ENCODE peak calls at places on chromosomes 3 and 15, in seven cellular contexts. One of them, this sample, is unnamed.

GRCh38 chr3:159441279-159441678 is 547.4 kb upstream of the IL12A start:
- DNase-seq in fibroblast of lung: no peak
- DNase-seq in HL-60: no peak
- DNase-seq in heart right ventricle: no peak
- DNase-seq in adrenal gland: no peak
- DNase-seq in colonic mucosa: no peak
- DNase-seq in A549: no peak
- DNase-seq in this sample: no peak

GRCh38 chr3:101244212-101244575 is 76.2 kb downstream of the IMPG2 start:
- DNase-seq in A549: no peak
- DNase-seq in heart right ventricle: no peak
- DNase-seq in adrenal gland: no peak
- DNase-seq in HL-60: no peak
- DNase-seq in colonic mucosa: no peak
- DNase-seq in fibroblast of lung: no peak
- DNase-seq in this sample: peak

GRCh38 chr3:195224980-195225580 is 45.9 kb downstream of the XXYLT1 start:
- DNase-seq in fibroblast of lung: no peak
- DNase-seq in heart right ventricle: no peak
- DNase-seq in HL-60: no peak
- DNase-seq in colonic mucosa: no peak
- DNase-seq in A549: no peak
- DNase-seq in adrenal gland: no peak
- DNase-seq in this sample: no peak

GRCh38 chr15:101431301-101431700 is 58.2 kb downstream of the PCSK6 start:
- DNase-seq in colonic mucosa: no peak
- DNase-seq in adrenal gland: no peak
- DNase-seq in HL-60: no peak
- DNase-seq in A549: no peak
- DNase-seq in fibroblast of lung: no peak
- DNase-seq in heart right ventricle: no peak
- DNase-seq in this sample: no peak

GRCh38 chr3:181518222-181518621 is 193.5 kb upstream of the SOX2 start:
- DNase-seq in colonic mucosa: no peak
- DNase-seq in A549: no peak
- DNase-seq in fibroblast of lung: no peak
- DNase-seq in HL-60: no peak
- DNase-seq in heart right ventricle: no peak
- DNase-seq in adrenal gland: no peak
- DNase-seq in this sample: no peak

GRCh38 chr3:62167566-62168262 is 205.6 kb downstream of the FEZF2 start:
- DNase-seq in fibroblast of lung: peak
- DNase-seq in heart right ventricle: no peak
- DNase-seq in A549: no peak
- DNase-seq in HL-60: no peak
- DNase-seq in colonic mucosa: no peak
- DNase-seq in adrenal gland: no peak
- DNase-seq in this sample: peak

GRCh38 chr3:190012314-190012782 is 108.3 kb downstream of the P3H2 start:
- DNase-seq in A549: peak
- DNase-seq in fibroblast of lung: peak
- DNase-seq in heart right ventricle: no peak
- DNase-seq in colonic mucosa: no peak
- DNase-seq in adrenal gland: no peak
- DNase-seq in HL-60: no peak
- DNase-seq in this sample: peak

GRCh38 chr15:52466716-52467115 is 62.0 kb downstream of the MYO5A start:
- DNase-seq in colonic mucosa: no peak
- DNase-seq in A549: no peak
- DNase-seq in HL-60: no peak
- DNase-seq in adrenal gland: no peak
- DNase-seq in heart right ventricle: no peak
- DNase-seq in fibroblast of lung: no peak
- DNase-seq in this sample: no peak

GRCh38 chr3:54577313-54577712 is 350.5 kb downstream of the LRTM1 start:
- DNase-seq in A549: no peak
- DNase-seq in colonic mucosa: no peak
- DNase-seq in HL-60: no peak
- DNase-seq in adrenal gland: peak
- DNase-seq in heart right ventricle: no peak
- DNase-seq in fibroblast of lung: no peak
- DNase-seq in this sample: no peak

GRCh38 chr15:59691194-59691805 is 2.2 kb upstream of the BNIP2 start:
- DNase-seq in colonic mucosa: peak
- DNase-seq in heart right ventricle: no peak
- DNase-seq in adrenal gland: peak
- DNase-seq in fibroblast of lung: peak
- DNase-seq in A549: peak
- DNase-seq in HL-60: peak
- DNase-seq in this sample: peak

GRCh38 chr3:2711081-2711480 is 399.1 kb downstream of the IL5RA start:
- DNase-seq in fibroblast of lung: no peak
- DNase-seq in A549: no peak
- DNase-seq in heart right ventricle: no peak
- DNase-seq in HL-60: no peak
- DNase-seq in colonic mucosa: no peak
- DNase-seq in adrenal gland: no peak
- DNase-seq in this sample: no peak

GRCh38 chr3:22934973-22935372 is 268.2 kb upstream of the UBE2E2 start:
- DNase-seq in fibroblast of lung: no peak
- DNase-seq in colonic mucosa: no peak
- DNase-seq in HL-60: no peak
- DNase-seq in heart right ventricle: no peak
- DNase-seq in adrenal gland: no peak
- DNase-seq in A549: no peak
- DNase-seq in this sample: no peak

GRCh38 chr3:112818289-112818688 is 28.4 kb downstream of the CD200R1L start:
- DNase-seq in HL-60: peak
- DNase-seq in colonic mucosa: no peak
- DNase-seq in heart right ventricle: no peak
- DNase-seq in A549: no peak
- DNase-seq in adrenal gland: no peak
- DNase-seq in fibroblast of lung: no peak
- DNase-seq in this sample: peak

GRCh38 chr3:132629928-132630327 is 29.7 kb downstream of the ACAD11 start:
- DNase-seq in HL-60: no peak
- DNase-seq in colonic mucosa: no peak
- DNase-seq in A549: no peak
- DNase-seq in fibroblast of lung: peak
- DNase-seq in adrenal gland: no peak
- DNase-seq in heart right ventricle: no peak
- DNase-seq in this sample: peak

GRCh38 chr3:25889132-25889917 is 99.4 kb downstream of the OXSM start:
- DNase-seq in colonic mucosa: no peak
- DNase-seq in heart right ventricle: no peak
- DNase-seq in A549: no peak
- DNase-seq in HL-60: no peak
- DNase-seq in fibroblast of lung: no peak
- DNase-seq in adrenal gland: no peak
- DNase-seq in this sample: no peak

GRCh38 chr3:62621171-62621570 is 247.8 kb upstream of the FEZF2 start:
- DNase-seq in colonic mucosa: no peak
- DNase-seq in heart right ventricle: no peak
- DNase-seq in fibroblast of lung: no peak
- DNase-seq in HL-60: no peak
- DNase-seq in A549: no peak
- DNase-seq in adrenal gland: no peak
- DNase-seq in this sample: peak

GRCh38 chr3:183378008-183378407 is 50.4 kb downstream of the MCF2L2 start:
- DNase-seq in colonic mucosa: peak
- DNase-seq in heart right ventricle: no peak
- DNase-seq in HL-60: no peak
- DNase-seq in A549: no peak
- DNase-seq in fibroblast of lung: no peak
- DNase-seq in adrenal gland: no peak
- DNase-seq in this sample: no peak

GRCh38 chr15:93520206-93520605 is 431.2 kb upstream of the RGMA start:
- DNase-seq in A549: no peak
- DNase-seq in adrenal gland: no peak
- DNase-seq in colonic mucosa: no peak
- DNase-seq in HL-60: no peak
- DNase-seq in fibroblast of lung: no peak
- DNase-seq in heart right ventricle: no peak
- DNase-seq in this sample: no peak

GRCh38 chr3:188169826-188170455 is 16.0 kb downstream of the LPP start:
- DNase-seq in HL-60: no peak
- DNase-seq in adrenal gland: no peak
- DNase-seq in colonic mucosa: no peak
- DNase-seq in heart right ventricle: no peak
- DNase-seq in A549: no peak
- DNase-seq in fibroblast of lung: peak
- DNase-seq in this sample: peak

GRCh38 chr3:53160660-53161344 is at the start of gene PRKCD:
- DNase-seq in fibroblast of lung: peak
- DNase-seq in HL-60: peak
- DNase-seq in heart right ventricle: peak
- DNase-seq in adrenal gland: peak
- DNase-seq in A549: peak
- DNase-seq in colonic mucosa: peak
- DNase-seq in this sample: peak

DNA sequence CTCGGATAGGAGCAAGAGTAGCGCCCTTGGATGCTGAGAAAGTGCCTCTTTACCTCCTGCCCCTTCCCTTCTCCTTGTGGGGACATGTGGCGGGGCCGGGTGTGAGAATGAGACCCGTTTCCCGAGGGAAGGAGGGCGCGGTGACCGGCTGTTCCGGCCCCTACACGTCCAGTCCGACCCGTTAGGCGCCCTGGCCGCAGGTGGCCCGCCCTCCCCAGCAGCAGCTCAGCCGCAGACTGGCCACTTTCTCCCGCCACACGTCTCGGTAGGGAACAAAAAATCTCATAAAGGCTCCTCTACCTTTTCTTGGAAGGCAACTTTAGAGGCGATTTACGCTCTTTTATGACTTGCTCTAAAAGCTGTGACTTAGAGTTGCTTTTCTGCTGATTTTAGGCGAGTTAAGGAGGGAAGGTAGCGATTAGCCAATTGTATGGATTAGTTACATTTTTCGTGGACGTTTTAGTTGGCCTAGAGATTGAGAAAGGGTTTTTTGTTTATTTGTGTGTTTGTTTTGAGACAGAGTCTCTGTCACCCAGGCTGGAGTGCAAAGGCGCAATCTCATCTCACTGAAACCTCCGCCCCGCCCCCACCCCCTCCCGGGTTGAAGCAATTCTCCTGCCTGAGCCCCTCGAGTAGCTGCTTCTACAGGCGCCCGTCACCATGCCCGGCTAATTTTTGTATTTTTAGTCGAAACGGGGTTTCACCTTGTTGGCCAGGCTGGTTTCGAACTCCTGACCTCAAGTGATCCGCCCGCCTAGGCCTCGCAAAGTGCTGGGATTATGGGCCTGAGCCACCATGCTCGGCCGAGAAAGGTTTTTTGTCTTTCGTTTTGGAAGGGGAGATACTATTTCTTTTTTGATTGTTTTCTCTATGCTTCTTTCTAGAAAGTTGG is 8.3 kb upstream of the PGPEP1L start:
- DNase-seq in fibroblast of lung: peak
- DNase-seq in A549: peak
- DNase-seq in heart right ventricle: no peak
- DNase-seq in colonic mucosa: no peak
- DNase-seq in adrenal gland: no peak
- DNase-seq in HL-60: no peak
- DNase-seq in this sample: no peak
- H3K4me3 ChIP-seq in fibroblast of lung: peak
- H3K4me3 ChIP-seq in A549: peak
- H3K4me3 ChIP-seq in heart right ventricle: peak
- H3K4me3 ChIP-seq in colonic mucosa: peak
- H3K4me3 ChIP-seq in adrenal gland: no peak
- H3K4me3 ChIP-seq in HL-60: no peak
- H3K4me3 ChIP-seq in this sample: no peak

DNA sequence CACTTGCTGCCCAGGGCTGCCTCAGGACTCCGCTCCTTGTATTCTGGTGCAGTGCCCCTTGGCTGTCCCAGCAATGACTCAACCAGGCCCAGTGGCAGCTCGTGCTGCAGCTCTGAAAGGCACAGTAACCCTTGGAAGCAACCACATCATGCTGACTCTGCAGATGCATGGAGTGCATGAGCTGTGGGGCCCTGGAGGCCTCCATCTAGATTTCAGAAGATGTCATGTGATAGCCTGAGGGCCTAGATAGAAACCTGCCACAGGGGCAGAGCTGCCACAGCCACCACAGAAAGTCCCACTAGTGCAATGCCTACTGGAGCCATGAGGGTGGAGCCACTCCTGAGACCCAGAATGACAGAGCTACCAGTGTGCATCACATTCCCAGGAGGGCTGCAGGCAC is 117.1 kb upstream of the SMAD3 start:
- DNase-seq in adrenal gland: no peak
- DNase-seq in A549: peak
- DNase-seq in HL-60: no peak
- DNase-seq in heart right ventricle: no peak
- DNase-seq in colonic mucosa: no peak
- DNase-seq in fibroblast of lung: peak
- DNase-seq in this sample: peak
- TF ChIP-seq CTCF in adrenal gland: no peak
- TF ChIP-seq CTCF in A549: no peak
- TF ChIP-seq CTCF in HL-60: no peak
- TF ChIP-seq CTCF in heart right ventricle: no peak
- TF ChIP-seq CTCF in colonic mucosa: no peak
- TF ChIP-seq CTCF in fibroblast of lung: no peak
- TF ChIP-seq CTCF in this sample: no peak

DNA sequence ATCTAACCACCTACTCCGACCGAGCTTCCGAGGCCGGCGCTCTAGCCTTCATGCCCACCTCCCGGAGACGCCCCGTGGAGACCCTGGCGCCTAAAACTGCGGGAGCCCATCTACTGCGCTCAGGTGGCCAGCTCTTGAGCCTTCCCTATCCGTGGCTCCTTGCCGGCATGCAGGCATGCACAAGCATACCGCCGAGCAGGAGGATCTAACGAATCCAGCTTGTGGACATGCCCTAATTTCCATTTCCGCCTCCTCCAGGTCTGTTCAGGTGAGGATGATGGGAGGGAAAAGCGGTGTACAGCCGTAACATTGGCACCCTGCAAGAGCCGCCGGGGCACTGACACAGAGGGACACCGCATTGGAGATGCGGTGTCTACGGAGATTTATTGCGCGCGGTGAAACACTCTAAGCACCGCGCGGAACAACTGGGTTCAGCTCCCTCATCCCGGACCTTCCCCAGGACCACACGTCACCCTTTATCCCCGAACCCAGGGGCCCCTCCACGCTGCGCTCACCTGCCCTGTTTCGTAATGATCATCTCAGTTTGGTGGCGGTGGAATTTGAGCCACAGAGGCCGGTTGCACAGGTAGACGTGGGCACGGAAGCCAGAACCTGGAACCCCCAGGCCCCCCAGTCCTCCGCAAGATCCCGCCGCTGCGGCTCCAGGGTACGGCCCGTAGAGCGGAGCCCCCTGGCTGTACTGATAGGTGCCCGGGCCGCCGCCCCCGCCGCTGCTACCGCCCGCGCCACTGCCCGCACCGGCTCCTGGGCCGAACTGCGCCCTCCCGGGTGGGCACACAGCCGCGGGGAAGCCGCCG is 1.0 kb downstream of the EOMES start:
- DNase-seq in HL-60: no peak
- DNase-seq in fibroblast of lung: no peak
- DNase-seq in adrenal gland: no peak
- DNase-seq in heart right ventricle: no peak
- DNase-seq in A549: peak
- DNase-seq in colonic mucosa: no peak
- DNase-seq in this sample: no peak
- H3K4me3 ChIP-seq in HL-60: peak
- H3K4me3 ChIP-seq in fibroblast of lung: peak
- H3K4me3 ChIP-seq in adrenal gland: no peak
- H3K4me3 ChIP-seq in heart right ventricle: peak
- H3K4me3 ChIP-seq in A549: peak
- H3K4me3 ChIP-seq in colonic mucosa: peak
- H3K4me3 ChIP-seq in this sample: no peak

GRCh38 chr15:92097473-92098178 is 244.1 kb downstream of the SLCO3A1 start:
- DNase-seq in A549: peak
- DNase-seq in heart right ventricle: no peak
- DNase-seq in fibroblast of lung: peak
- DNase-seq in colonic mucosa: peak
- DNase-seq in HL-60: peak
- DNase-seq in adrenal gland: peak
- DNase-seq in this sample: peak
- TF ChIP-seq CTCF in A549: peak
- TF ChIP-seq CTCF in heart right ventricle: peak
- TF ChIP-seq CTCF in fibroblast of lung: peak
- TF ChIP-seq CTCF in colonic mucosa: peak
- TF ChIP-seq CTCF in HL-60: peak
- TF ChIP-seq CTCF in adrenal gland: peak
- TF ChIP-seq CTCF in this sample: peak

This sample was measured in AG10803.